ENCODE peak calls at places on chromosomes 13 and 19, in six cellular contexts. One of them, this sample, is unnamed.

GRCh38 chr19:6766357-6767080 is 716 bp downstream of the SH2D3A start:
- DNase-seq in WTC11: no peak
- DNase-seq in NB4: no peak
- DNase-seq in CD8-positive, alpha-beta T cell: no peak
- DNase-seq in fibroblast of the aortic adventitia: no peak
- DNase-seq in A549: peak; percentile 53
- DNase-seq in this sample: no peak

GRCh38 chr13:110067355-110068175 is 239.4 kb downstream of the COL4A1 start:
- DNase-seq in WTC11: no peak
- DNase-seq in NB4: no peak
- DNase-seq in CD8-positive, alpha-beta T cell: no peak
- DNase-seq in fibroblast of the aortic adventitia: peak; percentile 54
- DNase-seq in A549: no peak
- DNase-seq in this sample: no peak

GRCh38 chr19:3253270-3253669 is 28.8 kb downstream of the CELF5 start:
- DNase-seq in WTC11: no peak
- DNase-seq in NB4: peak; percentile 38
- DNase-seq in CD8-positive, alpha-beta T cell: no peak
- DNase-seq in fibroblast of the aortic adventitia: no peak
- DNase-seq in A549: peak; percentile 65
- DNase-seq in this sample: no peak

GRCh38 chr19:51703655-51704515 is 10.8 kb downstream of the SPACA6 start:
- DNase-seq in WTC11: peak; percentile 97
- DNase-seq in NB4: peak; percentile 96
- DNase-seq in CD8-positive, alpha-beta T cell: peak; percentile 99
- DNase-seq in fibroblast of the aortic adventitia: peak; percentile 88
- DNase-seq in A549: peak; percentile 94
- DNase-seq in this sample: peak; percentile 98

GRCh38 chr13:105579821-105580707 is 955.4 kb downstream of the EFNB2 start:
- DNase-seq in WTC11: no peak
- DNase-seq in NB4: no peak
- DNase-seq in CD8-positive, alpha-beta T cell: no peak
- DNase-seq in fibroblast of the aortic adventitia: no peak
- DNase-seq in A549: no peak
- DNase-seq in this sample: no peak

GRCh38 chr13:110116072-110116487 is 190.9 kb downstream of the COL4A1 start:
- DNase-seq in WTC11: peak; percentile 82
- DNase-seq in NB4: peak; percentile 62
- DNase-seq in CD8-positive, alpha-beta T cell: peak; percentile 58
- DNase-seq in fibroblast of the aortic adventitia: peak; percentile 60
- DNase-seq in A549: peak; percentile 79
- DNase-seq in this sample: peak; percentile 29

GRCh38 chr13:71320452-71320851 is 546.6 kb downstream of the DACH1 start:
- DNase-seq in WTC11: peak; percentile 16
- DNase-seq in NB4: peak; percentile 66
- DNase-seq in CD8-positive, alpha-beta T cell: no peak
- DNase-seq in fibroblast of the aortic adventitia: no peak
- DNase-seq in A549: peak; percentile 17
- DNase-seq in this sample: no peak

GRCh38 chr19:11422163-11423068 is 3.3 kb upstream of the RGL3 start:
- DNase-seq in WTC11: peak; percentile 99
- DNase-seq in NB4: peak; percentile 66
- DNase-seq in CD8-positive, alpha-beta T cell: peak; percentile 73
- DNase-seq in fibroblast of the aortic adventitia: peak; percentile 23
- DNase-seq in A549: peak; percentile 48
- DNase-seq in this sample: peak; percentile 89

GRCh38 chr13:23541221-23541620 is 29.0 kb upstream of the TNFRSF19 start:
- DNase-seq in WTC11: no peak
- DNase-seq in NB4: no peak
- DNase-seq in CD8-positive, alpha-beta T cell: no peak
- DNase-seq in fibroblast of the aortic adventitia: no peak
- DNase-seq in A549: no peak
- DNase-seq in this sample: no peak

GRCh38 chr13:113836917-113837553 is 26.8 kb downstream of the GAS6 start:
- DNase-seq in WTC11: no peak
- DNase-seq in NB4: peak; percentile 45
- DNase-seq in CD8-positive, alpha-beta T cell: no peak
- DNase-seq in fibroblast of the aortic adventitia: peak; percentile 93
- DNase-seq in A549: peak; percentile 92
- DNase-seq in this sample: no peak

GRCh38 chr19:14114854-14115253 is 2.7 kb downstream of the PRKACA start:
- DNase-seq in WTC11: peak; percentile 77
- DNase-seq in NB4: peak; percentile 59
- DNase-seq in CD8-positive, alpha-beta T cell: peak; percentile 62
- DNase-seq in fibroblast of the aortic adventitia: no peak
- DNase-seq in A549: peak; percentile 60
- DNase-seq in this sample: peak; percentile 48

GRCh38 chr13:87669379-87669978 is 1.7 kb upstream of the SLITRK5 start:
- DNase-seq in WTC11: no peak
- DNase-seq in NB4: peak; percentile 54
- DNase-seq in CD8-positive, alpha-beta T cell: no peak
- DNase-seq in fibroblast of the aortic adventitia: peak; percentile 6
- DNase-seq in A549: peak; percentile 66
- DNase-seq in this sample: no peak

GRCh38 chr19:38211779-38212178 is 12.2 kb downstream of the DPF1 start:
- DNase-seq in WTC11: peak; percentile 72
- DNase-seq in NB4: no peak
- DNase-seq in CD8-positive, alpha-beta T cell: no peak
- DNase-seq in fibroblast of the aortic adventitia: no peak
- DNase-seq in A549: no peak
- DNase-seq in this sample: no peak

GRCh38 chr19:6865849-6866248 is 21.5 kb upstream of the ADGRE1 start:
- DNase-seq in WTC11: no peak
- DNase-seq in NB4: no peak
- DNase-seq in CD8-positive, alpha-beta T cell: no peak
- DNase-seq in fibroblast of the aortic adventitia: no peak
- DNase-seq in A549: no peak
- DNase-seq in this sample: no peak

GRCh38 chr19:18558595-18558994 is 925 bp downstream of the KXD1 start:
- DNase-seq in WTC11: no peak
- DNase-seq in NB4: no peak
- DNase-seq in CD8-positive, alpha-beta T cell: no peak
- DNase-seq in fibroblast of the aortic adventitia: peak; percentile 7
- DNase-seq in A549: no peak
- DNase-seq in this sample: no peak

GRCh38 chr19:1848399-1849131 is at the start of gene REXO1:
- DNase-seq in WTC11: peak; percentile 99
- DNase-seq in NB4: peak; percentile 90
- DNase-seq in CD8-positive, alpha-beta T cell: peak; percentile 99
- DNase-seq in fibroblast of the aortic adventitia: peak; percentile 93
- DNase-seq in A549: peak; percentile 93
- DNase-seq in this sample: peak; percentile 98

GRCh38 chr19:40398417-40399056 is 8.6 kb upstream of the HIPK4 start:
- DNase-seq in WTC11: peak; percentile 92
- DNase-seq in NB4: no peak
- DNase-seq in CD8-positive, alpha-beta T cell: peak; percentile 54
- DNase-seq in fibroblast of the aortic adventitia: no peak
- DNase-seq in A549: peak; percentile 57
- DNase-seq in this sample: no peak

GRCh38 chr13:111858571-111858970 is 208.4 kb upstream of the SOX1 start:
- DNase-seq in WTC11: no peak
- DNase-seq in NB4: no peak
- DNase-seq in CD8-positive, alpha-beta T cell: no peak
- DNase-seq in fibroblast of the aortic adventitia: no peak
- DNase-seq in A549: no peak
- DNase-seq in this sample: no peak

GRCh38 chr19:51450730-51451307 is 7.4 kb downstream of the SIGLEC8 start:
- DNase-seq in WTC11: no peak
- DNase-seq in NB4: no peak
- DNase-seq in CD8-positive, alpha-beta T cell: no peak
- DNase-seq in fibroblast of the aortic adventitia: no peak
- DNase-seq in A549: no peak
- DNase-seq in this sample: no peak

DNA sequence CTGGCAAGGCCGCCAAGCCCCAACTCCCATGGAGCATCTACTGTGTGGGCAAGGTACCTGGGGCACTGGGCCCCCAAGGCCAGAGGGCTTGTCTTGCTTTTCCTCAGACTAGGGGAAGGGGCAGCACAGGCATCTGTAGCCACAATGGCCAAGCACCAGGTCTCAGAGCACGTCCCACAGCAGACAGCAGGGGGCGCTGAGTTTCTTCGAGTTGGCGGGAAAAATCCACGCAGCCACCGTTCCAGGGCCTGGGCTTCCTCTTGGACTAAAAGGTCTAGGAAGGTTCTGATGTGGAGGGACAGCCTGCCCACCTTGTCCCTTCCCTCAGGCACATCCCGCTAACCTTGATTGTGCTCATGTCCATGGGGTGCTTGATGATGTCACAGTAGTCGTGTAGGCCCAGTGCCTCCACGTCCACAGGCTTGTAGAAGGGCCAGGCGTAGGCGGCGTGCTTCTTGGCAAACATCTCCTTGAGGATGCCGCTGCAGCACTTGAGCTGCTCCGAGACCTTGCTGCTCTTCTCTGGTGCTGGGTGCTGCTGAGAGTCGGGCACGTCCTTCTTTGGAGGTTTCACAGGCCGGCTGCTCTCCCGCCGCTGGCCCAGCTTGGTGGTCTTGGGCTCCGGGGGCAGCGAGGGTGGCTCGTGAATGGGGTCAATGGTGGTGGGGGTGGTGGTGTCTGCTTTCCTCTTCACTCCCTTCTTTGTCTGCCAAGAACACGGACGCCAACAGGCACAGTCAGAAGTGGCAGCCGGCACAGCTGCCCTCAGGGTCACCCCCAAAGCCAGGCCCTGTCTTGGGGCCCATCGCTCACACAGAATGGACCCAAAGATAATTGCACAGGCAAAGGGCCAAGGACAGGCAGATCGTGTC is 32.0 kb upstream of the EPHX3 start:
- DNase-seq in WTC11: peak; percentile 88
- DNase-seq in NB4: peak; percentile 73
- DNase-seq in CD8-positive, alpha-beta T cell: peak; percentile 82
- DNase-seq in fibroblast of the aortic adventitia: peak; percentile 78
- DNase-seq in A549: peak; percentile 64
- DNase-seq in this sample: peak; percentile 72
- TF ChIP-seq CTCF in WTC11: peak; percentile 72
- TF ChIP-seq CTCF in NB4: peak; percentile 72
- TF ChIP-seq CTCF in CD8-positive, alpha-beta T cell: peak; percentile 70
- TF ChIP-seq CTCF in fibroblast of the aortic adventitia: peak; percentile 81
- TF ChIP-seq CTCF in A549: peak; percentile 52
- TF ChIP-seq CTCF in this sample: peak; percentile 36

GRCh38 chr19:4547303-4548237 is 7.7 kb upstream of the LRG1 start:
- DNase-seq in WTC11: peak; percentile 40
- DNase-seq in NB4: peak; percentile 44
- DNase-seq in CD8-positive, alpha-beta T cell: no peak
- DNase-seq in fibroblast of the aortic adventitia: no peak
- DNase-seq in A549: peak; percentile 59
- DNase-seq in this sample: no peak
- TF ChIP-seq CTCF in WTC11: no peak
- TF ChIP-seq CTCF in NB4: peak; percentile 46
- TF ChIP-seq CTCF in CD8-positive, alpha-beta T cell: no peak
- TF ChIP-seq CTCF in fibroblast of the aortic adventitia: peak; percentile 11
- TF ChIP-seq CTCF in A549: peak; percentile 36
- TF ChIP-seq CTCF in this sample: no peak

GRCh38 chr19:15866646-15867045 is 31.2 kb downstream of the CYP4F2 start:
- DNase-seq in WTC11: no peak
- DNase-seq in NB4: peak; percentile 33
- DNase-seq in CD8-positive, alpha-beta T cell: no peak
- DNase-seq in fibroblast of the aortic adventitia: no peak
- DNase-seq in A549: no peak
- DNase-seq in this sample: no peak

GRCh38 chr19:15864824-15865223 is 33.0 kb downstream of the CYP4F2 start:
- DNase-seq in WTC11: no peak
- DNase-seq in NB4: no peak
- DNase-seq in CD8-positive, alpha-beta T cell: no peak
- DNase-seq in fibroblast of the aortic adventitia: no peak
- DNase-seq in A549: no peak
- DNase-seq in this sample: no peak

GRCh38 chr19:15871570-15871969 is 26.3 kb downstream of the CYP4F2 start:
- DNase-seq in WTC11: peak; percentile 59
- DNase-seq in NB4: no peak
- DNase-seq in CD8-positive, alpha-beta T cell: peak; percentile 60
- DNase-seq in fibroblast of the aortic adventitia: no peak
- DNase-seq in A549: no peak
- DNase-seq in this sample: no peak

GRCh38 chr19:15869873-15870272 is 28.0 kb downstream of the CYP4F2 start:
- DNase-seq in WTC11: no peak
- DNase-seq in NB4: peak; percentile 82
- DNase-seq in CD8-positive, alpha-beta T cell: no peak
- DNase-seq in fibroblast of the aortic adventitia: no peak
- DNase-seq in A549: no peak
- DNase-seq in this sample: no peak

DNA sequence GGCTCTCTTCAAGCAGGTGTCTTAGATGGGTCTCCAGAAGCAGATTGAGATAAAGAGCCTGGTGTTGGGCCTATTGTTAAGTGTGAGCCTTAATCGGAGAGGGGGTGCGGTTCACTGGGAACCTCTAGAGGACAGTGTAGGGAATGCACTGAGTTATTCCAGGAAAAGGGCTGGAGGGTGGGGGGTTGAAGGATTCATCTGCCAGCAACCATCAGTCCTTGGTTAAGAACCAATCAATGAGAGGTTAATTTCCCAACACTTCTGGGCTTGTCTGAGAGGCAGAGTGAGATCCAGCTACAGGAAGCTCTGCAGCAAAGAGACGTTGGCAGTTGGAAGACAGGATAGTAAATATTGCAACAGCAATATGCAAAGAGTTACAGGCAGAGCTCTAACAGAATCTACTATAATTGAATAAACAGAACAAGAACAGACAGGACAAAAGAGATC is 28.7 kb downstream of the CYP4F2 start:
- DNase-seq in WTC11: peak; percentile 57
- DNase-seq in NB4: peak; percentile 98
- DNase-seq in CD8-positive, alpha-beta T cell: peak; percentile 59
- DNase-seq in fibroblast of the aortic adventitia: peak; percentile 16
- DNase-seq in A549: peak; percentile 56
- DNase-seq in this sample: no peak
- TF ChIP-seq CTCF in WTC11: peak; percentile 27
- TF ChIP-seq CTCF in NB4: peak; percentile 69
- TF ChIP-seq CTCF in CD8-positive, alpha-beta T cell: peak; percentile 60
- TF ChIP-seq CTCF in fibroblast of the aortic adventitia: peak; percentile 54
- TF ChIP-seq CTCF in A549: peak; percentile 41
- TF ChIP-seq CTCF in this sample: no peak

GRCh38 chr19:45406165-45406956 is at the start of gene POLR1G:
- DNase-seq in WTC11: peak; percentile 80
- DNase-seq in NB4: peak; percentile 76
- DNase-seq in CD8-positive, alpha-beta T cell: peak; percentile 86
- DNase-seq in fibroblast of the aortic adventitia: peak; percentile 81
- DNase-seq in A549: peak; percentile 92
- DNase-seq in this sample: peak; percentile 74
- TF ChIP-seq CTCF in WTC11: no peak
- TF ChIP-seq CTCF in NB4: no peak
- TF ChIP-seq CTCF in CD8-positive, alpha-beta T cell: no peak
- TF ChIP-seq CTCF in fibroblast of the aortic adventitia: no peak
- TF ChIP-seq CTCF in A549: no peak
- TF ChIP-seq CTCF in this sample: no peak

GRCh38 chr13:51233117-51233826 is 11.1 kb downstream of the FAM124A start:
- DNase-seq in WTC11: no peak
- DNase-seq in NB4: no peak
- DNase-seq in CD8-positive, alpha-beta T cell: no peak
- DNase-seq in fibroblast of the aortic adventitia: no peak
- DNase-seq in A549: no peak
- DNase-seq in this sample: no peak
- TF ChIP-seq CTCF in WTC11: no peak
- TF ChIP-seq CTCF in NB4: no peak
- TF ChIP-seq CTCF in CD8-positive, alpha-beta T cell: no peak
- TF ChIP-seq CTCF in fibroblast of the aortic adventitia: no peak
- TF ChIP-seq CTCF in A549: no peak
- TF ChIP-seq CTCF in this sample: no peak

GRCh38 chr13:27712421-27712820 is 79.9 kb upstream of the GSX1 start:
- DNase-seq in WTC11: no peak
- DNase-seq in NB4: peak; percentile 15
- DNase-seq in CD8-positive, alpha-beta T cell: peak; percentile 58
- DNase-seq in fibroblast of the aortic adventitia: peak; percentile 6
- DNase-seq in A549: peak; percentile 12
- DNase-seq in this sample: no peak
- TF ChIP-seq CTCF in WTC11: no peak
- TF ChIP-seq CTCF in NB4: no peak
- TF ChIP-seq CTCF in CD8-positive, alpha-beta T cell: peak; percentile 21
- TF ChIP-seq CTCF in fibroblast of the aortic adventitia: no peak
- TF ChIP-seq CTCF in A549: no peak
- TF ChIP-seq CTCF in this sample: no peak

This sample was measured in activated B cell treated with CpG ODN at 0.5 μM for 24 hours.